ENCODE peak calls at places on chromosomes 13 and 19, in ten cellular contexts. K, C, E, N, H, G, W, X, Q and I are unnamed samples.

GRCh38 chr19:14972676-14973075 is 7.0 kb downstream of the SLC1A6 start:
- DNase-seq in K (no peak), C (no peak), E (no peak), N (no peak), H (no peak), G (no peak), W (no peak), X (no peak), Q (no peak), I (no peak)

GRCh38 chr13:72852207-72852606 is 70.3 kb downstream of the PIBF1 start:
- DNase-seq in K (no peak), C (no peak), E (no peak), N (no peak), H (no peak), G (no peak), W (no peak), X (no peak), Q (peak), I (no peak)

GRCh38 chr19:30089086-30089665 is 147.1 kb downstream of the URI1 start:
- DNase-seq in K (no peak), C (peak), E (no peak), N (no peak), H (no peak), G (no peak), W (no peak), X (no peak), Q (peak), I (no peak)

GRCh38 chr13:86445584-86446140 is 646.4 kb upstream of the SLITRK6 start:
- DNase-seq in K (no peak), C (no peak), E (no peak), N (no peak), H (peak), G (peak), W (no peak), X (no peak), Q (no peak), I (no peak)

GRCh38 chr19:47436712-47437401 is 17.5 kb upstream of the MEIS3 start:
- DNase-seq in K (peak), C (peak), E (peak), N (peak), H (peak), G (peak), W (peak), X (peak), Q (peak), I (peak)

GRCh38 chr19:39858541-39858940 is 12.4 kb upstream of the FBL start:
- DNase-seq in K (peak), C (no peak), E (peak), N (peak), H (no peak), G (peak), W (peak), X (no peak), Q (no peak), I (no peak)

GRCh38 chr13:48562296-48563066 is 29.6 kb upstream of the RCBTB2 start:
- DNase-seq in K (no peak), C (no peak), E (peak), N (no peak), H (no peak), G (peak), W (no peak), X (no peak), Q (no peak), I (no peak)

GRCh38 chr19:48569814-48570213 is 17.8 kb downstream of the SULT2B1 start:
- DNase-seq in K (no peak), C (no peak), E (no peak), N (no peak), H (peak), G (peak), W (no peak), X (no peak), Q (no peak), I (no peak)

GRCh38 chr19:54416695-54417491 is 1.6 kb downstream of the TTYH1 start:
- DNase-seq in K (peak), C (no peak), E (no peak), N (no peak), H (no peak), G (no peak), W (no peak), X (no peak), Q (peak), I (no peak)

GRCh38 chr19:35715981-35716734 is 1.6 kb upstream of the KMT2B start:
- DNase-seq in K (peak), C (no peak), E (no peak), N (peak), H (peak), G (peak), W (peak), X (peak), Q (peak), I (no peak)

GRCh38 chr13:40992678-40993077 is 26.4 kb downstream of the ELF1 start:
- DNase-seq in K (no peak), C (no peak), E (no peak), N (no peak), H (no peak), G (no peak), W (no peak), X (no peak), Q (no peak), I (no peak)

GRCh38 chr13:36891752-36892151 is 28.3 kb downstream of the SMAD9 start:
- DNase-seq in K (no peak), C (no peak), E (no peak), N (no peak), H (peak), G (peak), W (no peak), X (no peak), Q (no peak), I (no peak)

GRCh38 chr19:12821761-12822160 is 12.6 kb downstream of the RTBDN start:
- DNase-seq in K (no peak), C (no peak), E (no peak), N (no peak), H (peak), G (no peak), W (no peak), X (no peak), Q (no peak), I (no peak)

GRCh38 chr13:29562762-29563161 is 32.7 kb downstream of the SLC7A1 start:
- DNase-seq in K (no peak), C (no peak), E (no peak), N (no peak), H (peak), G (no peak), W (no peak), X (no peak), Q (no peak), I (no peak)

GRCh38 chr13:29566206-29566605 is 29.3 kb downstream of the SLC7A1 start:
- DNase-seq in K (no peak), C (no peak), E (no peak), N (no peak), H (no peak), G (no peak), W (no peak), X (no peak), Q (no peak), I (no peak)

GRCh38 chr13:29564828-29565227 is 30.7 kb downstream of the SLC7A1 start:
- DNase-seq in K (no peak), C (no peak), E (no peak), N (no peak), H (no peak), G (no peak), W (no peak), X (no peak), Q (no peak), I (no peak)

GRCh38 chr13:29561918-29562317 is 33.6 kb downstream of the SLC7A1 start:
- DNase-seq in K (no peak), C (no peak), E (no peak), N (no peak), H (no peak), G (no peak), W (no peak), X (no peak), Q (no peak), I (no peak)

GRCh38 chr13:29563941-29564340 is 31.5 kb downstream of the SLC7A1 start:
- DNase-seq in K (no peak), C (no peak), E (no peak), N (no peak), H (no peak), G (no peak), W (no peak), X (no peak), Q (no peak), I (no peak)
- H3K27ac ChIP-seq in K (no peak), C (no peak), E (no peak), N (no peak), H (no peak), G (no peak), W (no peak), X (no peak), Q (no peak), I (no peak)

GRCh38 chr19:58181902-58182576 is 822 bp upstream of the ZNF274 start:
- DNase-seq in K (no peak), C (no peak), E (peak), N (peak), H (peak), G (no peak), W (peak), X (no peak), Q (no peak), I (no peak)
- H3K27ac ChIP-seq in K (peak), C (peak), E (peak), N (peak), H (peak), G (peak), W (peak), X (peak), Q (peak), I (peak)

GRCh38 chr13:26558074-26558805 is 757 bp downstream of the WASF3 start:
- DNase-seq in K (no peak), C (no peak), E (no peak), N (peak), H (peak), G (peak), W (peak), X (peak), Q (peak), I (peak)
- H3K27ac ChIP-seq in K (no peak), C (no peak), E (peak), N (no peak), H (peak), G (peak), W (peak), X (peak), Q (no peak), I (peak)

GRCh38 chr19:4051175-4052101 is 15.3 kb downstream of the ZBTB7A start:
- DNase-seq in K (no peak), C (peak), E (peak), N (no peak), H (peak), G (peak), W (no peak), X (no peak), Q (no peak), I (no peak)
- H3K27ac ChIP-seq in K (peak), C (peak), E (peak), N (no peak), H (peak), G (peak), W (peak), X (peak), Q (peak), I (peak)

DNA sequence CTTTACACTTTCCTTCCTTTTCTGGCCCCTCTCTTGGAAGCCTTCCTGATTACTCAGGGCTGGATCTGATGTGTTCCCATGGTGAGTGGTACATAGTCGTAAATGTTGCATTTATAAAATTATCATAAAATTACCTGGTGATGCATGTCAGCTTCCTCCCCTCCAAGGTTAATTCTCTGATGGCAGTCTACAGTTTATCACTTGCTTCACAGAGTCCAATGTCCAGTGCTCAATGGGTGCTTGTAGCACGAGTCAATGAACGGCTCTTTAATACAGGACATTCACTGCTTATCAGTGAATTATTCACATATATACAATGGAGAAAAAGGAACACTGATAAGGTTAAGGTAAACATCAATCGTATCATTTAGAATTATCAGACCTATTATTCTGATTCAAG is 27.0 kb upstream of the OXGR1 start:
- DNase-seq in K (no peak), C (no peak), E (no peak), N (no peak), H (no peak), G (no peak), W (no peak), X (no peak), Q (no peak), I (no peak)
- H3K27ac ChIP-seq in K (no peak), C (no peak), E (no peak), N (no peak), H (no peak), G (no peak), W (no peak), X (no peak), Q (no peak), I (no peak)

DNA sequence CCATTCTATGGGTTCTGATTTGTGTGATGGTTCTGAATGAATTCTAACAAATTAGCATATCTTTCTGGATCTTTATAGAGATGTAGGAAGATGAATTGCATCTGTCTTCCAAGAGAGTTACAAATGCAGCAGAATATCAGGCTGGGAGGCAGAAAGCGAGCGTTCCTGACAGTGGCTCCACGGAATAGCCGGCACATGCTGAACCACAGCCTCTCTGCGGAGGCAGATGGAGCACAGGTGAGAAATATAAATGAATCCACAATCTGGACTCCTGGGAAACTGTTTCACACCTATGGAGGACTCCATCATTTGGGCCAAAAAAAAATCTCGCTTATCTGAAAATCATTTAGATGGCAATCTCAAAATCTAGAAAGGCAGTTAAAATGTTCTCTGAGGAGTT is 34.5 kb upstream of the WASF3 start:
- DNase-seq in K (no peak), C (no peak), E (no peak), N (no peak), H (no peak), G (no peak), W (no peak), X (no peak), Q (no peak), I (no peak)
- H3K27ac ChIP-seq in K (no peak), C (no peak), E (no peak), N (no peak), H (no peak), G (no peak), W (no peak), X (no peak), Q (no peak), I (no peak)